ENCODE peak calls at places on chromosomes 11 and 22, in four cellular contexts. One of them, this sample, is unnamed.

GRCh38 chr11:74171630-74172465 is 759 bp downstream of the PPME1 start:
- DNase-seq in thyroid gland: no peak
- DNase-seq in ovary: no peak
- DNase-seq in heart left ventricle: no peak
- DNase-seq in this sample: no peak

GRCh38 chr22:21000215-21000986 is 1.5 kb downstream of the THAP7 start:
- DNase-seq in thyroid gland: no peak
- DNase-seq in ovary: no peak
- DNase-seq in heart left ventricle: no peak
- DNase-seq in this sample: no peak

GRCh38 chr11:12817681-12818332 is 143.6 kb downstream of the TEAD1 start:
- DNase-seq in thyroid gland: no peak
- DNase-seq in ovary: no peak
- DNase-seq in heart left ventricle: no peak
- DNase-seq in this sample: no peak

GRCh38 chr11:34558211-34558610 is 44.6 kb upstream of the ELF5 start:
- DNase-seq in thyroid gland: no peak
- DNase-seq in ovary: no peak
- DNase-seq in heart left ventricle: no peak
- DNase-seq in this sample: no peak

GRCh38 chr11:47856186-47856585 is 8.0 kb upstream of the NUP160 start:
- DNase-seq in thyroid gland: no peak
- DNase-seq in ovary: no peak
- DNase-seq in heart left ventricle: no peak
- DNase-seq in this sample: no peak

GRCh38 chr11:22875869-22876473 is 15.7 kb upstream of the CCDC179 start:
- DNase-seq in thyroid gland: peak
- DNase-seq in ovary: peak
- DNase-seq in heart left ventricle: no peak
- DNase-seq in this sample: peak

GRCh38 chr11:85810871-85811611 is at the start of gene SYTL2:
- DNase-seq in thyroid gland: peak
- DNase-seq in ovary: peak
- DNase-seq in heart left ventricle: peak
- DNase-seq in this sample: peak

GRCh38 chr11:67285541-67286498 is 3.3 kb upstream of the ANKRD13D start:
- DNase-seq in thyroid gland: no peak
- DNase-seq in ovary: no peak
- DNase-seq in heart left ventricle: peak
- DNase-seq in this sample: no peak

GRCh38 chr22:43241138-43241597 is 54.2 kb upstream of the TTLL12 start:
- DNase-seq in thyroid gland: no peak
- DNase-seq in ovary: peak
- DNase-seq in heart left ventricle: no peak
- DNase-seq in this sample: no peak

GRCh38 chr11:133249065-133249464 is 283.2 kb downstream of the OPCML start:
- DNase-seq in thyroid gland: no peak
- DNase-seq in ovary: no peak
- DNase-seq in heart left ventricle: no peak
- DNase-seq in this sample: no peak

GRCh38 chr11:71089571-71089970 is 162.8 kb downstream of the SHANK2 start:
- DNase-seq in thyroid gland: no peak
- DNase-seq in ovary: no peak
- DNase-seq in heart left ventricle: peak
- DNase-seq in this sample: no peak

GRCh38 chr11:15852179-15852578 is 504.2 kb downstream of the SOX6 start:
- DNase-seq in thyroid gland: no peak
- DNase-seq in ovary: no peak
- DNase-seq in heart left ventricle: no peak
- DNase-seq in this sample: peak

GRCh38 chr11:91926967-91927366 is 297.7 kb upstream of the FAT3 start:
- DNase-seq in thyroid gland: peak
- DNase-seq in ovary: no peak
- DNase-seq in heart left ventricle: no peak
- DNase-seq in this sample: peak

GRCh38 chr22:37951305-37951704 is 2.1 kb downstream of the C22orf23 start:
- DNase-seq in thyroid gland: no peak
- DNase-seq in ovary: no peak
- DNase-seq in heart left ventricle: no peak
- DNase-seq in this sample: no peak

GRCh38 chr11:102666331-102666957 is 39.1 kb downstream of the MMP27 start:
- DNase-seq in thyroid gland: peak
- DNase-seq in ovary: no peak
- DNase-seq in heart left ventricle: no peak
- DNase-seq in this sample: peak

GRCh38 chr11:48307760-48308386 is 1.9 kb downstream of the OR4S1 start:
- DNase-seq in thyroid gland: peak
- DNase-seq in ovary: no peak
- DNase-seq in heart left ventricle: no peak
- DNase-seq in this sample: peak

GRCh38 chr22:29702931-29703594 is 16.7 kb upstream of the CABP7 start:
- DNase-seq in thyroid gland: peak
- DNase-seq in ovary: no peak
- DNase-seq in heart left ventricle: peak
- DNase-seq in this sample: no peak

GRCh38 chr11:69697861-69698260 is 6.0 kb downstream of the FGF19 start:
- DNase-seq in thyroid gland: no peak
- DNase-seq in ovary: no peak
- DNase-seq in heart left ventricle: no peak
- DNase-seq in this sample: no peak

GRCh38 chr11:76185511-76185910 is 20.8 kb downstream of the WNT11 start:
- DNase-seq in thyroid gland: peak
- DNase-seq in ovary: peak
- DNase-seq in heart left ventricle: no peak
- DNase-seq in this sample: no peak

GRCh38 chr11:77082838-77083552 is 16.2 kb downstream of the CAPN5 start:
- DNase-seq in thyroid gland: peak
- DNase-seq in ovary: peak
- DNase-seq in heart left ventricle: peak
- DNase-seq in this sample: peak

GRCh38 chr11:27207025-27207650 is 155.9 kb downstream of the CCDC34 start:
- DNase-seq in thyroid gland: no peak
- DNase-seq in ovary: no peak
- DNase-seq in heart left ventricle: no peak
- DNase-seq in this sample: no peak

GRCh38 chr11:60195923-60196368 is 13.1 kb upstream of the MS4A6A start:
- DNase-seq in thyroid gland: no peak
- DNase-seq in ovary: no peak
- DNase-seq in heart left ventricle: no peak
- DNase-seq in this sample: no peak

GRCh38 chr11:130760515-130761125 is 155.7 kb downstream of the SNX19 start:
- DNase-seq in thyroid gland: no peak
- DNase-seq in ovary: no peak
- DNase-seq in heart left ventricle: no peak
- DNase-seq in this sample: no peak

GRCh38 chr22:43637861-43638260 is 174.2 kb downstream of the EFCAB6 start:
- DNase-seq in thyroid gland: no peak
- DNase-seq in ovary: no peak
- DNase-seq in heart left ventricle: no peak
- DNase-seq in this sample: no peak

GRCh38 chr11:69461272-69461962 is 20.0 kb upstream of the LINC01488 start:
- DNase-seq in thyroid gland: no peak
- DNase-seq in ovary: no peak
- DNase-seq in heart left ventricle: peak
- DNase-seq in this sample: no peak

GRCh38 chr22:24516301-24516737 is 21.2 kb downstream of the UPB1 start:
- DNase-seq in thyroid gland: peak
- DNase-seq in ovary: no peak
- DNase-seq in heart left ventricle: peak
- DNase-seq in this sample: no peak

GRCh38 chr11:100738701-100739100 is 51.6 kb downstream of the ARHGAP42 start:
- DNase-seq in thyroid gland: no peak
- DNase-seq in ovary: no peak
- DNase-seq in heart left ventricle: no peak
- DNase-seq in this sample: no peak

GRCh38 chr11:33089776-33090175 is 50.4 kb downstream of the TCP11L1 start:
- DNase-seq in thyroid gland: no peak
- DNase-seq in ovary: no peak
- DNase-seq in heart left ventricle: no peak
- DNase-seq in this sample: no peak

GRCh38 chr11:117094776-117095175 is 3.5 kb downstream of the SIK3 start:
- DNase-seq in thyroid gland: peak
- DNase-seq in ovary: no peak
- DNase-seq in heart left ventricle: no peak
- DNase-seq in this sample: no peak

GRCh38 chr11:66912963-66913362 is 45.2 kb downstream of the PC start:
- DNase-seq in thyroid gland: no peak
- DNase-seq in ovary: no peak
- DNase-seq in heart left ventricle: no peak
- DNase-seq in this sample: no peak

GRCh38 chr11:74319139-74319538 is 7.7 kb upstream of the P4HA3 start:
- DNase-seq in thyroid gland: no peak
- DNase-seq in ovary: no peak
- DNase-seq in heart left ventricle: no peak
- DNase-seq in this sample: no peak

GRCh38 chr11:115501895-115502589 is 2.2 kb downstream of the CADM1 start:
- DNase-seq in thyroid gland: no peak
- DNase-seq in ovary: no peak
- DNase-seq in heart left ventricle: no peak
- DNase-seq in this sample: no peak

GRCh38 chr11:2590131-2590950 is 109.5 kb downstream of the KCNQ1OT1 start:
- DNase-seq in thyroid gland: peak
- DNase-seq in ovary: no peak
- DNase-seq in heart left ventricle: no peak
- DNase-seq in this sample: no peak

GRCh38 chr11:110991621-110992355 is 253.7 kb upstream of the POU2AF2 start:
- DNase-seq in thyroid gland: peak
- DNase-seq in ovary: no peak
- DNase-seq in heart left ventricle: no peak
- DNase-seq in this sample: no peak

DNA sequence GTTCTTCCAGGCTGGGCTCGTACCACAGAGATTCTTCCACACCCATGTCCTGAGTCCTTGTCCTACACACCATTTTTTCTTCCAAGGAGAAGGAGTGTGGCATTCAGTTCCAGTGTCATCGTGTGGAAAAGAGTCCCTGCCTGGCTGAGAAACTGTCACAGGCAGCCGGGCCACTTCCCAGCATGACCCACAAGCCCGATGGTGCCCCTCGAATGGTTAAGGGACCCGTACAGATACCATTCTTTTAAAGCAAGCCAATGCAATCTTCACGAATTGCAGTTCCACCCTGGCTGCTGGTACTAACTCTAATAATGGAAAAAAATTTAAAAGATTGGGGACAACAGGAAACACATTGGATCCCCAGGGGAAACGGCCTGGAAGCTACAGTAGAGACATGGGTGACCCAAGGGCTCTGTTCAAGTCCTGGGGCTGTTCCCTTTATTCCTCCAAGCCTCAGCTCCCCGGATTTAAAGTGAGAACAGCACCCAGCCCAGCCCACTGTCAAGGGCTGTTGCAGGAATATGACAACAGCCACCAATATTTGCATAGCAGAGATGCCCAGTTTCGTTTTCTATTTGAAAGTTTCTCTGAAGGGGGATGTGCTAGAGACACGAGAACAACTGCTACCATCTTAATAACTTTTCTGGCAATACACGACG is 80.9 kb upstream of the WNT7B start:
- DNase-seq in thyroid gland: no peak
- DNase-seq in ovary: peak
- DNase-seq in heart left ventricle: peak
- DNase-seq in this sample: peak
- TF ChIP-seq POLR2A in thyroid gland: peak
- TF ChIP-seq POLR2A in ovary: peak
- TF ChIP-seq POLR2A in heart left ventricle: peak
- TF ChIP-seq POLR2A in this sample: peak

GRCh38 chr22:17998913-17999312 is 25.4 kb downstream of the MICAL3 start:
- DNase-seq in thyroid gland: no peak
- DNase-seq in ovary: no peak
- DNase-seq in heart left ventricle: no peak
- DNase-seq in this sample: no peak
- TF ChIP-seq POLR2A in thyroid gland: no peak
- TF ChIP-seq POLR2A in ovary: no peak
- TF ChIP-seq POLR2A in heart left ventricle: no peak
- TF ChIP-seq POLR2A in this sample: no peak

GRCh38 chr11:3835100-3835485 is 5.7 kb downstream of the RHOG start:
- DNase-seq in thyroid gland: no peak
- DNase-seq in ovary: no peak
- DNase-seq in heart left ventricle: no peak
- DNase-seq in this sample: peak
- TF ChIP-seq POLR2A in thyroid gland: no peak
- TF ChIP-seq POLR2A in ovary: no peak
- TF ChIP-seq POLR2A in heart left ventricle: no peak
- TF ChIP-seq POLR2A in this sample: no peak

GRCh38 chr11:87148749-87149148 is 111.0 kb downstream of the TMEM135 start:
- DNase-seq in thyroid gland: no peak
- DNase-seq in ovary: no peak
- DNase-seq in heart left ventricle: no peak
- DNase-seq in this sample: no peak
- TF ChIP-seq POLR2A in thyroid gland: no peak
- TF ChIP-seq POLR2A in ovary: no peak
- TF ChIP-seq POLR2A in heart left ventricle: no peak
- TF ChIP-seq POLR2A in this sample: no peak